ENCODE peak calls at places on chromosome 7, in five cellular contexts. One of them, this sample, is unnamed.

GRCh38 chr7:34558026-34558425 is 100.0 kb upstream of the NPSR1 start:
- DNase-seq in heart left ventricle: no peak
- DNase-seq in erythroblast: no peak
- DNase-seq in body of pancreas: no peak
- DNase-seq in suprapubic skin: no peak
- DNase-seq in this sample: no peak

GRCh38 chr7:83739527-83739926 is 90.6 kb upstream of the SEMA3E start:
- DNase-seq in heart left ventricle: no peak
- DNase-seq in suprapubic skin: no peak
- DNase-seq in body of pancreas: no peak
- DNase-seq in erythroblast: no peak
- DNase-seq in this sample: no peak

GRCh38 chr7:145082366-145083240 is 246.8 kb upstream of the TPK1 start:
- DNase-seq in suprapubic skin: no peak
- DNase-seq in body of pancreas: no peak
- DNase-seq in erythroblast: no peak
- DNase-seq in heart left ventricle: no peak
- DNase-seq in this sample: no peak

GRCh38 chr7:29415215-29415614 is 148.4 kb upstream of the PRR15 start:
- DNase-seq in body of pancreas: no peak
- DNase-seq in erythroblast: no peak
- DNase-seq in suprapubic skin: no peak
- DNase-seq in heart left ventricle: no peak
- DNase-seq in this sample: no peak

GRCh38 chr7:134101716-134102115 is 25.4 kb upstream of the LRGUK start:
- DNase-seq in body of pancreas: no peak
- DNase-seq in suprapubic skin: no peak
- DNase-seq in erythroblast: no peak
- DNase-seq in heart left ventricle: no peak
- DNase-seq in this sample: no peak

GRCh38 chr7:135974667-135975066 is 2.5 kb downstream of the MTPN start:
- DNase-seq in erythroblast: no peak
- DNase-seq in body of pancreas: no peak
- DNase-seq in suprapubic skin: no peak
- DNase-seq in heart left ventricle: no peak
- DNase-seq in this sample: no peak

GRCh38 chr7:32501522-32501921 is 6.2 kb downstream of the AVL9 start:
- DNase-seq in erythroblast: peak; percentile 20
- DNase-seq in body of pancreas: no peak
- DNase-seq in heart left ventricle: no peak
- DNase-seq in suprapubic skin: no peak
- DNase-seq in this sample: peak; percentile 59

GRCh38 chr7:95715274-95715673 is 57.1 kb upstream of the DYNC1I1 start:
- DNase-seq in heart left ventricle: no peak
- DNase-seq in erythroblast: no peak
- DNase-seq in body of pancreas: no peak
- DNase-seq in suprapubic skin: no peak
- DNase-seq in this sample: no peak

GRCh38 chr7:94195201-94195600 is 191.0 kb upstream of the BET1 start:
- DNase-seq in heart left ventricle: no peak
- DNase-seq in suprapubic skin: no peak
- DNase-seq in erythroblast: no peak
- DNase-seq in body of pancreas: no peak
- DNase-seq in this sample: no peak

GRCh38 chr7:111092406-111093160 is 1.7 kb downstream of the LRRN3 start:
- DNase-seq in erythroblast: no peak
- DNase-seq in heart left ventricle: no peak
- DNase-seq in suprapubic skin: no peak
- DNase-seq in body of pancreas: no peak
- DNase-seq in this sample: no peak

GRCh38 chr7:4712371-4713182 is 30.5 kb downstream of the FOXK1 start:
- DNase-seq in erythroblast: peak; percentile 31
- DNase-seq in suprapubic skin: no peak
- DNase-seq in body of pancreas: peak; percentile 27
- DNase-seq in heart left ventricle: no peak
- DNase-seq in this sample: no peak

DNA sequence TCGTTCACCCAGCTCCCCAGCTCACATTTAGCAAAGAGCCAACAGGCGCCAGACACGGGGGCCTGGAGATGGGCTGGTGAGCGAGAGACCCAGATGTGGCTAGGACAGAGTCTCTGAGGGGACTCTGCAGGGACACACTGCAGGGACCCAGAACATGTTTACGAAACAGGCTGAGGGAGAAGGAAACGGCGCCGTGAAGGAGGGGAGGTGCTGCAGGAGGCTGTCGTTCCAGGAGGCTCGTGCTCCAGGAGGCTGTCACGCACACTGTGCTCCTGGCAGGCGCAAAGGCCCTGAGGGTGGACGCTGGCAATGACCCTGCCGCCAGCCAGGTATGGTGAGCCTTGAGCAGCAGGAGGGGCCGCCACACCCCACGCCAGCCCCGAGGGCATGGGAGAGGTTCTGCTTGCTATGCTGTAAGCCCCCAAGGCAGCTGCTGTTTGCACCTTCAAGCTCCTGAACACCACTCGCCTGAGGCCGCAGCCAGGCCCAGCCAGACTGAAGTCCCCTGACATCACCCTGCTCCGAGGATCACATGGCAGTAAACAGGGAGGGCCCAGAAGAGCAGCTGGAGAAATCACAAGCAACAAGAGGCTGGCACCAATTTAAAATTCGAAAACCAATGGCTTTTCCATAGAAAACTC is 27.3 kb downstream of the ADAP1 start:
- DNase-seq in erythroblast: no peak
- DNase-seq in suprapubic skin: peak; percentile 76
- DNase-seq in heart left ventricle: peak; percentile 3
- DNase-seq in body of pancreas: peak; percentile 1
- DNase-seq in this sample: no peak
- TF ChIP-seq POLR2A in erythroblast: no peak
- TF ChIP-seq POLR2A in suprapubic skin: no peak
- TF ChIP-seq POLR2A in heart left ventricle: no peak
- TF ChIP-seq POLR2A in body of pancreas: no peak
- TF ChIP-seq POLR2A in this sample: no peak

DNA sequence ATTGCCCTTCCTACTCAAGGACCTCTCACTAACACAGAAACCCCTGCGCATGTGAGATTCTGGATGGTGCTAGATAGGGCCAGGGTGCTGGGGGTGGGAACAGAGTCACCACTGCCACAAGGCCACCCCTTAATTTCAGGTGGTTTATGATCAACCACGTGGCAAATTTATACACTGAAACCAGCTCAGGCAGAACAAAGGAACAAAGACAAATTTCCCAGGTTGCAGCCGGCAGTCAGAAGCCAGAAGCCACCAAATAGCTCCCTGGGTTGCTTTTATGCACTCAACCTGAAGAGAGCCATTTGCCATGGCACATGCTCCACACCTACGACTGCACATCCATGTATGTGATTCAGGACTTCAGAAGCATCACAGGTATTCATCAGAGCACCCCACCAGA is 2.5 kb downstream of the VOPP1 start:
- DNase-seq in body of pancreas: no peak
- DNase-seq in suprapubic skin: no peak
- DNase-seq in erythroblast: no peak
- DNase-seq in heart left ventricle: no peak
- DNase-seq in this sample: no peak
- TF ChIP-seq POLR2A in body of pancreas: no peak
- TF ChIP-seq POLR2A in suprapubic skin: no peak
- TF ChIP-seq POLR2A in erythroblast: no peak
- TF ChIP-seq POLR2A in heart left ventricle: no peak
- TF ChIP-seq POLR2A in this sample: no peak

DNA sequence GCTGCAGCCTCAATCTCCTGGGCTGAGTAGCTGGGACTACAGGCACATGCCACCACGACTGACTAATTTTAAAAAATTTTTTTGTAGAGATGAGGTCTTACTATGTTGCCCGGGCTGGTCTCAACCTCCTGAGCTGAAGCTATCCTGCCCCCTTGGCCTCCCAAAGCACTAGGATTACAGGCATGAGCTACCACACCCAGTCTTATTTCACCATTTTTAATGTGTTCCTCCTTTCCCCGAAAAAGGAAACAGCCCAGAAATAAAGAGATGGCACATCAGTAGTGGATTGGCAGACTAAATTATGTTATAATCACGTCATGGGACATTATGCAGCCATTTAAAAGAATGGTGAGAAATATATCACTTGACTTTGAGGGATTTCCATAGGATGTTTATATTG is 40.4 kb downstream of the CAPZA2 start:
- DNase-seq in body of pancreas: no peak
- DNase-seq in heart left ventricle: no peak
- DNase-seq in suprapubic skin: no peak
- DNase-seq in erythroblast: no peak
- DNase-seq in this sample: no peak
- TF ChIP-seq POLR2A in body of pancreas: no peak
- TF ChIP-seq POLR2A in heart left ventricle: no peak
- TF ChIP-seq POLR2A in suprapubic skin: no peak
- TF ChIP-seq POLR2A in erythroblast: no peak
- TF ChIP-seq POLR2A in this sample: no peak

DNA sequence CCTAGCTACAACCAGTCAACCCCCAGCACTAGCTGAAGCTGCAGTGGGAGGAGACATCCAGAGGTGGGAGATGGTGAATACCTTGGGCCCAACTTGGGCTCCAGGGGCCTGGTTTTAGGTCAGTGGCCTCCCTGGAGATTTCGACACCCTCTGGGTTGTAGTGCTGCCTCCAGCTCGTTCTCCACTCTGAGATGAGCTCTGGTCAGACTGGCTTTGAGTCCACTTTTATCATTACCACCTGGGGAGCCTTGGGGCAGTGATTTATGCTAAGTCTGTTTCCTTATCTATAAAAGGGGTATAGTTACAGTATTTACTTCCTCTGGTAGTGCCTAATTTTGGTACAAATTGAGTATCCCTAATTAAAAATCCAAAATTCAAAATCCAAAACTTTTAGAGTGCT is 22.8 kb downstream of the PPIA start:
- DNase-seq in erythroblast: no peak
- DNase-seq in body of pancreas: no peak
- DNase-seq in suprapubic skin: no peak
- DNase-seq in heart left ventricle: no peak
- DNase-seq in this sample: no peak
- TF ChIP-seq POLR2A in erythroblast: no peak
- TF ChIP-seq POLR2A in body of pancreas: no peak
- TF ChIP-seq POLR2A in suprapubic skin: no peak
- TF ChIP-seq POLR2A in heart left ventricle: no peak
- TF ChIP-seq POLR2A in this sample: no peak

GRCh38 chr7:77413128-77413527 is 3.0 kb downstream of the GSAP start:
- DNase-seq in heart left ventricle: no peak
- DNase-seq in erythroblast: no peak
- DNase-seq in suprapubic skin: no peak
- DNase-seq in body of pancreas: peak; percentile 27
- DNase-seq in this sample: no peak

GRCh38 chr7:77406421-77406820 is 9.7 kb downstream of the GSAP start:
- DNase-seq in erythroblast: no peak
- DNase-seq in heart left ventricle: no peak
- DNase-seq in suprapubic skin: no peak
- DNase-seq in body of pancreas: no peak
- DNase-seq in this sample: no peak

GRCh38 chr7:77409005-77409738 is 7.0 kb downstream of the GSAP start:
- DNase-seq in suprapubic skin: no peak
- DNase-seq in heart left ventricle: no peak
- DNase-seq in erythroblast: no peak
- DNase-seq in body of pancreas: no peak
- DNase-seq in this sample: no peak

GRCh38 chr7:77407906-77408305 is 8.2 kb downstream of the GSAP start:
- DNase-seq in body of pancreas: no peak
- DNase-seq in heart left ventricle: no peak
- DNase-seq in suprapubic skin: no peak
- DNase-seq in erythroblast: no peak
- DNase-seq in this sample: no peak

DNA sequence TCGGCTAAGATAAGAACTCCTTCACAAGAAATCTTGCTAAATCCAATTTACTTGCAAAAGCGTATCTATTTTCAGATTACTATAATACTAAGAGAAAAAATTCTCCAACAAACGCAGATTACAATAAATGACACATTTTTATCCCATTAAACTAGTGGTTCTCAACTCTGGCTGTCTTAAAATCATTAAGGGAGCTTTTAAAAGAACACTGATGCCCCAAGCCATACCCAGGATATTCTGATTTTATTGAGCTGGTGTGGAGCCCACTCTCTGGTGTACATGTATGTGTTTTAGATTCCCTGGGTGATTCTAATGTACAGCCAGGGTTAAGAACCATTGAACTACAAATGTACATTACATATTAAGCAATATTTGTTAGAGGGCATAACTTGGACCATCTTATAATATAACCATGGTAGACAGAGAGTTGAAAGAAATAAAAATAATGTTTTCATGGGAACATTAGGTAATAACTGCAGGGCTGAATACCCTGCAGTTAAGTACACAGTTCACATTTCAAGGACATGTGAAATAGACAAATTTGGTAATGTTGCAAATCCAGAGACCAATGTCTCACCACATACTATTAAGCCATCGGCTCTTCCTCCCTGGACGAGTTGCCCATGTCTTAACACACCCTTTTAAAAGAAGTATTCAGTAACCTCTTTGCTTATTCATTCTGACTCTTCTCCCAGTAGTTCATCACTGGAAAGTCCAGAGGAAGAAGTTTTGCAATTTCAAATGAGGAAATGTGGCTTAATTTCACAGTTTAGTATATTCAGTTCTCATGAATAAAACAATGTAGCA is 6.2 kb downstream of the GSAP start:
- DNase-seq in erythroblast: no peak
- DNase-seq in body of pancreas: peak; percentile 51
- DNase-seq in suprapubic skin: no peak
- DNase-seq in heart left ventricle: no peak
- DNase-seq in this sample: no peak
- TF ChIP-seq POLR2A in erythroblast: no peak
- TF ChIP-seq POLR2A in body of pancreas: no peak
- TF ChIP-seq POLR2A in suprapubic skin: no peak
- TF ChIP-seq POLR2A in heart left ventricle: no peak
- TF ChIP-seq POLR2A in this sample: no peak

GRCh38 chr7:73449422-73449821 is 15.8 kb downstream of the FZD9 start:
- DNase-seq in suprapubic skin: no peak
- DNase-seq in erythroblast: no peak
- DNase-seq in heart left ventricle: no peak
- DNase-seq in body of pancreas: no peak
- DNase-seq in this sample: no peak

GRCh38 chr7:73452999-73453635 is 19.5 kb downstream of the FZD9 start:
- DNase-seq in body of pancreas: no peak
- DNase-seq in erythroblast: no peak
- DNase-seq in suprapubic skin: no peak
- DNase-seq in heart left ventricle: no peak
- DNase-seq in this sample: no peak

GRCh38 chr7:73448609-73449008 is 15.0 kb downstream of the FZD9 start:
- DNase-seq in heart left ventricle: no peak
- DNase-seq in body of pancreas: no peak
- DNase-seq in erythroblast: no peak
- DNase-seq in suprapubic skin: no peak
- DNase-seq in this sample: no peak

GRCh38 chr7:73451780-73452398 is 18.3 kb downstream of the FZD9 start:
- DNase-seq in heart left ventricle: no peak
- DNase-seq in body of pancreas: peak; percentile 58
- DNase-seq in suprapubic skin: no peak
- DNase-seq in erythroblast: peak; percentile 78
- DNase-seq in this sample: no peak

DNA sequence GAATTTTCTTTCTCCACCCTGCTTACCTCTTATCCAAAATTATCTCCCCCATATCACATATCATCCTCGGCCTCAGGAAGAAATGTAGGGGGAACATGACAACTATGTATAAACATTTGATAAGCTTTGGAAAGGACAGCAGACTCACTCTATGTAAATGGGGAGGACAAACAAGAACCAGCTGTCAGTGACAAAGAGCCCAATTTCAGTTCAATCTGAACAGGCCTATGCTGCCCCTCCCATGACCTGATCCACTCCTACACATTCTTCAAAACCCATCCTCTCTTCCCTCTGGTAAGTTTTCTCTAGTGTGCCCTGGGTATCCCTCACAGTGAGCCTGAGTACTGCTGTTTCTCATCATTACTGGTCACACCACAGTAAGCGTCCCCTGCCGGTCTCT is 20.8 kb downstream of the FZD9 start:
- DNase-seq in suprapubic skin: no peak
- DNase-seq in heart left ventricle: no peak
- DNase-seq in body of pancreas: no peak
- DNase-seq in erythroblast: no peak
- DNase-seq in this sample: no peak
- TF ChIP-seq POLR2A in suprapubic skin: no peak
- TF ChIP-seq POLR2A in heart left ventricle: no peak
- TF ChIP-seq POLR2A in body of pancreas: no peak
- TF ChIP-seq POLR2A in erythroblast: no peak
- TF ChIP-seq POLR2A in this sample: no peak